ENCODE peak calls at places on chromosomes 16 and 17, in eight cellular contexts. B, Z, N, C, T, W, R and V are unnamed samples.

GRCh38 chr17:27873746-27874145 is 19.4 kb downstream of the LYRM9 start:
- DNase-seq in B (no peak), Z (no peak), N (no peak), C (peak), T (no peak), W (no peak), R (no peak), V (no peak)

GRCh38 chr17:9512323-9513168 is 63.1 kb downstream of the STX8 start:
- DNase-seq in B (no peak), Z (peak), N (no peak), C (peak), T (no peak), W (peak), R (no peak), V (no peak)

GRCh38 chr17:82344175-82344907 is 10.8 kb upstream of the SECTM1 start:
- DNase-seq in B (no peak), Z (no peak), N (no peak), C (no peak), T (no peak), W (no peak), R (no peak), V (no peak)

GRCh38 chr17:50195196-50195865 is 6.1 kb downstream of the COL1A1 start:
- DNase-seq in B (no peak), Z (peak), N (no peak), C (no peak), T (no peak), W (peak), R (no peak), V (no peak)

GRCh38 chr16:77531741-77532140 is 96.9 kb upstream of the ADAMTS18 start:
- DNase-seq in B (no peak), Z (no peak), N (no peak), C (peak), T (no peak), W (peak), R (no peak), V (no peak)

GRCh38 chr16:80993293-80993691 is 13.4 kb downstream of the CMC2 start:
- DNase-seq in B (no peak), Z (peak), N (no peak), C (peak), T (no peak), W (peak), R (no peak), V (no peak)

GRCh38 chr17:63448655-63449054 is 2.5 kb upstream of the CYB561 start:
- DNase-seq in B (no peak), Z (no peak), N (no peak), C (no peak), T (no peak), W (no peak), R (no peak), V (no peak)

GRCh38 chr16:10121496-10121895 is 60.7 kb downstream of the GRIN2A start:
- DNase-seq in B (no peak), Z (peak), N (no peak), C (peak), T (no peak), W (peak), R (no peak), V (no peak)

GRCh38 chr16:29308644-29309546 is 97.6 kb downstream of the NPIPB11 start:
- DNase-seq in B (no peak), Z (no peak), N (no peak), C (no peak), T (no peak), W (no peak), R (no peak), V (no peak)

DNA sequence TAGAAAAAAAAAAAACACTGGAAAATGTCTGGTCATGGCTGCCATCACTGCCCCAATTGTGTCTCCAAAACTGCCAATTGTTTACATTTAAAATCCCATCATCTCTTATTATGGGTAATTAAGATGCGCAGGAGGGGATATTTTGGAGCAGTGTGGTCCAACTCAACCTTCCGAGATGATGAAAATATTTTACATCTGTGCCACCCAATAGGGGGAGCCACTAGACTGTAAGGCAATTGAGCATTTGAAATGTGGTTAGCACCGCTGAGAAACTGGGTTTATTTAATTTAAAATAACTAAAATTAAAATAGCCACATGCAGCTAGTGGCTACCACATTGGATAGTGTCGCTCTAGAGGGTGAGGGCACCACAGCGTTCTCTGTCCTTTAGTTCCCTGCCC is 3.6 kb downstream of the MPO start:
- DNase-seq in B (peak), Z (no peak), N (no peak), C (peak), T (no peak), W (peak), R (peak), V (no peak)
- TF ChIP-seq CTCF in B (peak), Z (peak), N (peak), C (peak), T (peak), W (peak), R (peak), V (peak)

DNA sequence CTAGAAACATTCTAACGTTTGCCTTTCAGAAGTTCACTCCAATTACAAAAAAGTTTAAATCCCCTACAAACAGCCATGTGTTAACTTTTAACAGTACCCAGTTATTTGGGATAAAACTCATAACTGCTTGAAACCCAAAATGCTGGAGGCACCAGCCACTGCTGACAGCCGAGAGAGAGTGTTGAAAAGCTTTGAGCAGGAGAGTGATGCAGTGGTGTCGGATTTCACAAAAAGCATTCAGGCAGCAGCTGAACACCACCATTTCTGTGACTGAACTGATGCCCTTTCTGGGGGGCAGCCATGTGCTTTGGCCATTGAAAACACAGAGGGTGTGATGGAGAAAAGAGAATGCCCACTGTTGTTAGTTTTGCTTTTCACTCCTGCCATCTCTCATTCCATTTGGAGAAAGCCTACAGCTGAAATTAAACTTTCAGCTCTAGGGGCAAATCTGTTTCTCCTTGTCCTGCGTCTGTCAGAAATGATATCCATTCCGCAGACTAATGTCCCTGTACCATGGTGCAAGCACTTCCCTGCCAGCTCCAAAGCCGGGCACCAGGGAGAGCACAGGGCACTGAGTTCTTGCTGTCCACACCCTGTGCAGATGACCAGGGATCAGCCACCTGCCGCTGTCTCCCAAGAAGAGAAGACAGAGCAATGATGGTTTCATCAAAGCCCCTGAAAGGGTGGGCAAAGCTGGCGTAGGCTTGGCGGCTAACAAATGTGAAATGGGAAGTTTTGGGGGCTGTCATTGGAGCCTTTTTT is 16.6 kb upstream of the MLYCD start:
- DNase-seq in B (no peak), Z (no peak), N (peak), C (no peak), T (no peak), W (no peak), R (no peak), V (no peak)
- TF ChIP-seq CTCF in B (no peak), Z (no peak), N (no peak), C (no peak), T (no peak), W (no peak), R (no peak), V (no peak)

DNA sequence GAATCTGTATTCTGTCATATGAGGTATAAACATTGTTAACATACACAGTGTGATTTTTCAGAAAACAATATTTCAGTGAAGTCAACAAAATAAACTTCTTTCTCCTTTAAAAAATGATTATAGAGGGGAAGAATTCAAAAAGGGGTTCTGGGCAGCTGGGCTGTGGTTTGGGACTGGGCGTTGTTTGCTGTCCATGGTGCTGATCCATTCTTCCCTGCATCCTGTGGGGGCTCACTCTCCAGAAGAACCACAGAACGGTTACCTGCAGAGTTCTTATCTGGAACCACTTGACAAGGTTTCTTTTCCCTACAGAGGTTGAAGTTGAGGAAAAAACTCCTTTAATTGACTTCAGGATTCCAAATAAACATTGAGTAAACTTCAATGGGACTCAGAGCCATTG is 1091.0 kb downstream of the CDH8 start:
- DNase-seq in B (no peak), Z (no peak), N (no peak), C (no peak), T (no peak), W (no peak), R (no peak), V (no peak)
- TF ChIP-seq CTCF in B (no peak), Z (no peak), N (no peak), C (no peak), T (no peak), W (no peak), R (no peak), V (no peak)

GRCh38 chr16:30351001-30351441 is 4.1 kb downstream of the CD2BP2 start:
- DNase-seq in B (no peak), Z (no peak), N (no peak), C (no peak), T (no peak), W (no peak), R (no peak), V (no peak)

GRCh38 chr16:30354423-30355143 is 525 bp downstream of the CD2BP2 start:
- DNase-seq in B (no peak), Z (no peak), N (peak), C (no peak), T (no peak), W (peak), R (no peak), V (no peak)

GRCh38 chr16:30353438-30354129 is 1.5 kb downstream of the CD2BP2 start:
- DNase-seq in B (no peak), Z (no peak), N (no peak), C (no peak), T (no peak), W (no peak), R (no peak), V (no peak)

GRCh38 chr16:30351586-30352419 is 3.3 kb downstream of the CD2BP2 start:
- DNase-seq in B (no peak), Z (peak), N (no peak), C (peak), T (no peak), W (peak), R (no peak), V (no peak)

DNA sequence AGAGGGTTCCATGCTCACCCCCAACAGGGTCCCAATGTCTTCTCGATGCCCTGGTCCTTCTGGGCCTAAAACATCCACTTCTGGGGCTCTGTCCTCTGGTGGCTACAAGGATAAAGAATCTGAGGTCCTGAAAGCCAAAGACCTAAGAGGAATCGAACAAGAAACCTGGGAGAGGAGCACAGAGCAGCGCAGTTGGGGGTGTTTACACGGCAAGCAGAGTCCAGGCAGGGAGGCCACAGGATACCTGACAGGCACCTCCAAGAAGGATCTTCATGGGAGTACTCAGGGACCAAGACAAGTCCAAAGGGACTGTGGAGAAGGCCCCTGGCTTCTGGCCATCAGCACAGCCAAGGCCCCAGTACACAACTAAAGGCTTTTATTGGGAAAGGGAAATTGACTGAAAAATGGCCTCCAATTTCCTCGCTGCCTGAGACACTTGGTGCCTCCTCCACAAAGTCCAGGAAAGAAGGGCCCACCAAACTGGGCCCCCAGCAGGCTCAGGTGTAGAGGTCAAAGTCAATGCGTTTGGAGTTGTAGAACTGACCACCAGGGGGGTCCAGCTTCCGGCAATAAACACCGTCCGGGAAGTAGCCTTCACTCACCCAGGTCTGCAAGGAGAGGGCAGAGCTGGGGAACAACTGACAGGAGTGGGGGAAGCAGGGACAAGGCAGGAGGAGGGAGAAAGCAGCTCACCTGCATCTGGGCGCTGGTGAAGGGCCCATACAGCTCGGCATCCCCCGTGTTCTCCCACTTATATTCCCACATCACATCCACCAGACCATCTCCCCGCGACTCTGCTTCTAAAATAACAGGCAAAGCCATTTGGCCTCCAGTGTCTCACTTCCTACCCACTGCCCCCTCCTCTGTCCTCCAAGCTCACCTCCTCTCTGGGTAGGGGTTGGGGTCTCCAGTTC is 2.4 kb downstream of the CD2BP2 start:
- DNase-seq in B (no peak), Z (no peak), N (no peak), C (no peak), T (no peak), W (no peak), R (no peak), V (no peak)
- TF ChIP-seq CTCF in B (no peak), Z (peak), N (peak), C (no peak), T (no peak), W (peak), R (no peak), V (no peak)

DNA sequence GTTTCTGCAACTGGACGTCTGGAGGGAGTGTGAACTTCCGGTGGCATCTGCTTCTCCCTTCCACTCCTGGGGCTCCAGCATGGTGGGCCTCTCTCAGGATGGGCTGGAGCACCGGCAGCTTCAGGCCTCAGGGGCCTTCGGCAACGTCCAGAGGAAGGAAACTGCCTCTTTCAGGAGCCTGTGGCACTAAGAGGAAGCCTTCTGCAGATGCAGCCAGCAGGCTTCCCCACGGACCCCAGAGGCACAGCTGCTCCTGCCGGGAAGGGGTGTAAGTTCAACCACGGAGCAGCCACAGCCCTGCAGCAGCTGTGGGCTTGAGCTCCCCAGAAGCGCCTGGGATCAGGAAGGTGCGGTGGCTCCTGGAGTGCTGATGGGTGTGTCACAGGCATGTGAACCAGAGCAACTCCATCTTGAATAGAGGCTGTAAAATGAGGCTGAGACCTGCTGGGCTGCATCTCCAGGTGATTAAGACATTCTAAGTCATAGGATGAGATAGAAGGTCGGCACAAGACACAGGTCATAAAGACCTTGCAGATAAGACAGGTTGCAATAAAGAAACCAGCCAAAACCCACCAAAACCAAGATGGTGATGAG is 50.8 kb upstream of the KLHDC4 start:
- DNase-seq in B (no peak), Z (no peak), N (no peak), C (no peak), T (no peak), W (no peak), R (no peak), V (no peak)
- TF ChIP-seq CTCF in B (no peak), Z (no peak), N (no peak), C (no peak), T (no peak), W (no peak), R (no peak), V (no peak)